ENCODE peak calls at places on chromosomes 11 and 22, in eight cellular contexts. K, M, P, D, T, U, H and L are unnamed samples.

GRCh38 chr22:41405588-41405987 is 23.8 kb downstream of the TEF start:
- DNase-seq in M (no peak), P (no peak), K (peak), T (no peak), H (no peak), U (no peak), D (no peak), L (no peak)

GRCh38 chr11:87743002-87743401 is 432.2 kb downstream of the RAB38 start:
- DNase-seq in P (no peak), H (no peak), D (no peak), M (no peak), U (no peak), T (no peak), K (no peak), L (no peak)

GRCh38 chr11:94201004-94201465 is 72.4 kb downstream of the PANX1 start:
- DNase-seq in T (no peak), H (no peak), U (no peak), K (no peak), D (no peak), P (no peak), M (no peak), L (no peak)

GRCh38 chr22:22939537-22940368 is 52.1 kb downstream of the IGLL5 start:
- DNase-seq in P (no peak), D (peak), K (peak), H (peak), M (no peak), T (no peak), U (no peak), L (no peak)

GRCh38 chr11:66987158-66987620 is 12.1 kb downstream of the C11orf86 start:
- DNase-seq in D (no peak), K (no peak), M (no peak), H (no peak), P (no peak), T (no peak), U (no peak), L (no peak)

GRCh38 chr11:10293423-10294288 is at the start of gene SBF2:
- DNase-seq in P (peak), K (peak), M (peak), H (peak), T (no peak), U (peak), D (peak), L (no peak)

GRCh38 chr11:614583-615452 is 932 bp downstream of the IRF7 start:
- DNase-seq in K (no peak), H (no peak), T (no peak), U (no peak), M (no peak), P (peak), D (no peak), L (peak)

GRCh38 chr11:120424185-120424969 is 87.2 kb upstream of the GRIK4 start:
- DNase-seq in P (no peak), H (no peak), K (no peak), D (no peak), U (no peak), M (no peak), T (no peak), L (no peak)

GRCh38 chr11:299081-299891 is at the start of gene IFITM5:
- DNase-seq in K (no peak), M (no peak), T (no peak), U (no peak), H (no peak), P (no peak), D (no peak), L (no peak)

GRCh38 chr11:65576232-65576866 is 496 bp downstream of the EHBP1L1 start:
- DNase-seq in D (no peak), K (no peak), M (no peak), P (peak), T (no peak), H (no peak), U (no peak), L (no peak)

GRCh38 chr11:15146271-15147003 is 31.7 kb downstream of the INSC start:
- DNase-seq in D (no peak), H (no peak), T (no peak), P (no peak), M (no peak), K (no peak), U (no peak), L (no peak)

GRCh38 chr11:44589301-44589700 is 23.8 kb downstream of the CD82 start:
- DNase-seq in H (no peak), P (no peak), M (peak), T (no peak), D (no peak), K (no peak), U (no peak), L (peak)

GRCh38 chr11:9754041-9754471 is 90.2 kb downstream of the SWAP70 start:
- DNase-seq in H (peak), D (no peak), K (peak), M (peak), P (no peak), U (no peak), T (no peak), L (no peak)

GRCh38 chr11:83823461-83824025 is 537.4 kb upstream of the CCDC90B start:
- DNase-seq in H (no peak), U (no peak), D (no peak), M (no peak), T (no peak), K (no peak), P (no peak), L (no peak)

GRCh38 chr11:123457187-123457770 is 27.2 kb downstream of the GRAMD1B start:
- DNase-seq in M (no peak), D (no peak), P (no peak), H (no peak), T (no peak), K (no peak), U (no peak), L (no peak)

GRCh38 chr11:19661827-19662226 is 50.8 kb upstream of the NAV2 start:
- DNase-seq in P (no peak), K (no peak), U (no peak), D (no peak), H (no peak), T (no peak), M (no peak), L (no peak)

GRCh38 chr11:86116386-86116726 is 47.5 kb upstream of the PICALM start:
- DNase-seq in U (no peak), K (no peak), T (no peak), H (no peak), D (no peak), P (no peak), M (peak), L (peak)

GRCh38 chr11:75073459-75074190 is 23.1 kb downstream of the OR2AT4 start:
- DNase-seq in D (no peak), H (peak), U (no peak), M (no peak), T (no peak), K (no peak), P (no peak), L (no peak)

GRCh38 chr11:28838741-28839140 is 730.6 kb downstream of the METTL15 start:
- DNase-seq in P (no peak), U (no peak), D (no peak), H (no peak), T (no peak), K (no peak), M (no peak), L (no peak)

GRCh38 chr11:79179087-79179486 is 261.7 kb downstream of the TENM4 start:
- DNase-seq in D (no peak), U (no peak), T (no peak), M (no peak), H (no peak), K (no peak), P (no peak), L (no peak)

GRCh38 chr11:133533205-133533604 is 904 bp upstream of the OPCML start:
- DNase-seq in T (no peak), K (no peak), M (no peak), D (no peak), P (no peak), U (no peak), H (no peak), L (no peak)

GRCh38 chr11:79335681-79336080 is 105.1 kb downstream of the TENM4 start:
- DNase-seq in M (no peak), T (no peak), K (no peak), U (no peak), P (no peak), D (no peak), H (no peak), L (no peak)

GRCh38 chr11:19592842-19593241 is 119.8 kb upstream of the NAV2 start:
- DNase-seq in D (no peak), H (no peak), U (no peak), M (no peak), K (no peak), P (no peak), T (no peak), L (no peak)

GRCh38 chr11:61630104-61630503 is 49.2 kb upstream of the SYT7 start:
- DNase-seq in M (no peak), P (no peak), H (no peak), T (no peak), D (no peak), K (no peak), U (no peak), L (no peak)